ENCODE peak calls at places on chromosomes 1 and 21, in six cellular contexts. M is left cardiac atrium, L is amniotic stem cell, N is AG09309, O is mammary epithelial cell, G is neural progenitor cell. V is an unnamed sample.

GRCh38 chr1:65769621-65770020 is 23.1 kb upstream of the PDE4B start:
- DNase-seq in M (no peak), L (no peak), N (peak), O (no peak), G (no peak), V (peak)

GRCh38 chr21:44616591-44616926 is 4.7 kb downstream of the KRTAP10-8 start:
- DNase-seq in M (no peak), L (no peak), N (no peak), O (peak), G (no peak), V (no peak)

GRCh38 chr1:66723985-66724384 is 28.3 kb upstream of the DYNLT5 start:
- DNase-seq in M (no peak), L (no peak), N (no peak), O (no peak), G (no peak), V (no peak)

GRCh38 chr1:150763631-150764223 is 1.9 kb downstream of the CTSS start:
- DNase-seq in M (no peak), L (no peak), N (no peak), O (no peak), G (no peak), V (no peak)

GRCh38 chr1:95730986-95731385 is 497.0 kb downstream of the RWDD3 start:
- DNase-seq in M (no peak), L (no peak), N (no peak), O (peak), G (no peak), V (peak)

GRCh38 chr1:181632492-181632891 is 149.2 kb downstream of the CACNA1E start:
- DNase-seq in M (no peak), L (no peak), N (no peak), O (no peak), G (no peak), V (no peak)

GRCh38 chr1:7478142-7478796 is 292.8 kb upstream of the VAMP3 start:
- DNase-seq in M (no peak), L (no peak), N (no peak), O (no peak), G (no peak), V (no peak)

GRCh38 chr1:214603819-214604252 is 841 bp downstream of the CENPF start:
- DNase-seq in M (no peak), L (no peak), N (no peak), O (no peak), G (peak), V (peak)

GRCh38 chr1:89724369-89725015 is 91.6 kb downstream of the LRRC8C start:
- DNase-seq in M (peak), L (no peak), N (no peak), O (peak), G (no peak), V (peak)

GRCh38 chr1:67723620-67724019 is 38.6 kb downstream of the GADD45A start:
- DNase-seq in M (no peak), L (no peak), N (no peak), O (peak), G (no peak), V (peak)

V was measured in ELR.